ENCODE peak calls at places on chromosome 11, in nine cellular contexts. N is stimulated activated CD4-positive, alpha-beta T cell treated with anti-CD3 and anti-CD28 coated beads, Interleukin-12 subunit alpha, Interleukin-12 subunit beta, amount 100 ng/mL, for 24 hours; O is HT1080; M is T-cell; K is omental fat pad; Q is AG20443; W is Calu3; Y is amniotic epithelial cell; I is fibroblast of mammary gland. S is an unnamed sample.

GRCh38 chr11:46247664-46248063 is 29.8 kb upstream of the CREB3L1 start:
- DNase-seq in N (no peak), O (peak), M (no peak), K (no peak), Q (no peak), W (peak), Y (peak), I (peak), S (peak)

GRCh38 chr11:79546366-79546765 is 105.5 kb upstream of the TENM4 start:
- DNase-seq in N (no peak), O (no peak), M (no peak), K (no peak), Q (no peak), W (no peak), Y (no peak), I (no peak), S (no peak)

GRCh38 chr11:78370406-78371172 is 47.0 kb downstream of the GAB2 start:
- DNase-seq in N (no peak), O (no peak), M (no peak), K (no peak), Q (peak), W (no peak), Y (no peak), I (peak), S (no peak)

GRCh38 chr11:15886866-15887265 is 469.5 kb downstream of the SOX6 start:
- DNase-seq in N (no peak), O (peak), M (no peak), K (no peak), Q (no peak), W (no peak), Y (peak), I (no peak), S (no peak)

GRCh38 chr11:3058753-3059664 is 1.8 kb upstream of the CARS1 start:
- DNase-seq in N (no peak), O (peak), M (no peak), K (no peak), Q (peak), W (peak), Y (peak), I (peak), S (no peak)

GRCh38 chr11:99371257-99371656 is 350.5 kb downstream of the CNTN5 start:
- DNase-seq in N (no peak), O (no peak), M (no peak), K (no peak), Q (no peak), W (no peak), Y (peak), I (peak), S (no peak)

GRCh38 chr11:65879622-65880021 is at the start of gene CTSW:
- DNase-seq in N (no peak), O (no peak), M (peak), K (no peak), Q (no peak), W (no peak), Y (no peak), I (no peak), S (no peak)

GRCh38 chr11:100821198-100821597 is 134.1 kb downstream of the ARHGAP42 start:
- DNase-seq in N (no peak), O (peak), M (no peak), K (no peak), Q (no peak), W (no peak), Y (no peak), I (no peak), S (no peak)

GRCh38 chr11:106424111-106424510 is 346.6 kb downstream of the AASDHPPT start:
- DNase-seq in N (no peak), O (peak), M (no peak), K (no peak), Q (peak), W (no peak), Y (peak), I (peak), S (no peak)

GRCh38 chr11:2517016-2517385 is 72.2 kb downstream of the KCNQ1 start:
- DNase-seq in N (no peak), O (no peak), M (no peak), K (no peak), Q (no peak), W (no peak), Y (no peak), I (no peak), S (no peak)

GRCh38 chr11:2748814-2749554 is 49.2 kb upstream of the KCNQ1OT1 start:
- DNase-seq in N (no peak), O (no peak), M (no peak), K (no peak), Q (no peak), W (no peak), Y (no peak), I (no peak), S (no peak)

S was measured in HuH-7.